ENCODE peak calls at places on chromosomes 2 and 18, in seven cellular contexts. C is neural crest cell; E is MCF 10A; D is activated naive CD4-positive, alpha-beta T cell treated with anti-CD3 and anti-CD28 coated beads for 36 hours; F is occipital lobe; J is GM12865; Q is WTC11. M is an unnamed sample.

GRCh38 chr2:168718622-168719021 is 83.8 kb upstream of the NOSTRIN start:
- DNase-seq in C (no peak), J (no peak), D (no peak), Q (no peak), E (no peak), F (no peak), M (no peak)

GRCh38 chr2:222668755-222669154 is 2.7 kb upstream of the MOGAT1 start:
- DNase-seq in D (no peak), F (no peak), J (no peak), Q (no peak), C (no peak), E (no peak), M (no peak)

GRCh38 chr2:35204881-35205280 is 1150.7 kb upstream of the CRIM1 start:
- DNase-seq in Q (no peak), E (no peak), D (no peak), J (no peak), F (no peak), C (no peak), M (no peak)

GRCh38 chr18:22591231-22591630 is 173.5 kb upstream of the CTAGE1 start:
- DNase-seq in J (no peak), C (no peak), F (no peak), E (peak), D (no peak), Q (no peak), M (no peak)

GRCh38 chr2:121049921-121050585 is 234.9 kb downstream of the TFCP2L1 start:
- DNase-seq in E (no peak), F (no peak), D (no peak), J (no peak), C (no peak), Q (no peak), M (no peak)

GRCh38 chr18:48674198-48674721 is 135.4 kb downstream of the CTIF start:
- DNase-seq in J (no peak), C (no peak), D (no peak), F (no peak), Q (no peak), E (no peak), M (no peak)

GRCh38 chr18:957829-958228 is 53.2 kb downstream of the ADCYAP1 start:
- DNase-seq in Q (no peak), D (no peak), E (no peak), J (no peak), F (no peak), C (no peak), M (no peak)

GRCh38 chr2:203535078-203535783 is at the start of gene RAPH1:
- DNase-seq in E (peak), C (peak), Q (peak), D (peak), F (peak), J (peak), M (peak)

GRCh38 chr2:109597283-109597682 is 16.5 kb downstream of the SEPTIN10 start:
- DNase-seq in D (no peak), F (no peak), Q (no peak), C (no peak), E (no peak), J (peak), M (no peak)

GRCh38 chr2:215811003-215811402 is 202.3 kb downstream of the MREG start:
- DNase-seq in E (no peak), F (no peak), J (peak), C (no peak), Q (no peak), D (no peak), M (no peak)

GRCh38 chr18:35062408-35062807 is 21.2 kb downstream of the MAPRE2 start:
- DNase-seq in E (no peak), C (no peak), J (no peak), F (no peak), Q (no peak), D (no peak), M (no peak)

GRCh38 chr2:169933124-169933711 is 106.0 kb downstream of the UBR3 start:
- DNase-seq in J (peak), C (no peak), E (peak), Q (no peak), D (no peak), F (no peak), M (no peak)

GRCh38 chr18:26971327-26971918 is 105.9 kb upstream of the AQP4 start:
- DNase-seq in Q (no peak), C (no peak), F (no peak), D (no peak), E (peak), J (no peak), M (no peak)

GRCh38 chr2:188132385-188132784 is 159.3 kb upstream of the GULP1 start:
- DNase-seq in Q (no peak), F (no peak), J (no peak), E (peak), C (no peak), D (no peak), M (no peak)

GRCh38 chr2:217795706-217796465 is 206.9 kb downstream of the TNS1 start:
- DNase-seq in E (no peak), C (no peak), J (no peak), D (no peak), Q (no peak), F (no peak), M (peak)

GRCh38 chr2:79935771-79936657 is 368.5 kb downstream of the LRRTM1 start:
- DNase-seq in C (peak), J (peak), D (peak), F (peak), Q (peak), E (peak), M (peak)

GRCh38 chr2:153477641-153478288 is 797 bp downstream of the RPRM start:
- DNase-seq in D (no peak), F (no peak), E (no peak), Q (peak), J (no peak), C (peak), M (peak)

GRCh38 chr2:170214309-170214902 is 36.5 kb downstream of the MYO3B start:
- DNase-seq in D (no peak), C (no peak), Q (peak), E (no peak), F (no peak), J (peak), M (no peak)

GRCh38 chr2:24658531-24659202 is 134.5 kb downstream of the PTRHD1 start:
- DNase-seq in D (no peak), C (no peak), F (no peak), E (no peak), Q (no peak), J (no peak), M (no peak)

GRCh38 chr18:778194-779007 is 33.6 kb downstream of the YES1 start:
- DNase-seq in D (no peak), C (no peak), J (no peak), E (no peak), F (no peak), Q (no peak), M (no peak)

GRCh38 chr2:98720286-98720685 is 10.6 kb downstream of the MGAT4A start:
- DNase-seq in D (no peak), Q (no peak), J (no peak), C (no peak), E (no peak), F (no peak), M (no peak)

GRCh38 chr18:78571063-78571785 is 408.4 kb upstream of the SALL3 start:
- DNase-seq in J (no peak), D (no peak), Q (no peak), C (no peak), E (no peak), F (no peak), M (no peak)

GRCh38 chr2:117760916-117761315 is 53.6 kb upstream of the DDX18 start:
- DNase-seq in D (no peak), C (no peak), F (no peak), Q (no peak), J (no peak), E (peak), M (no peak)

GRCh38 chr2:106161938-106162814 is 31.9 kb downstream of the UXS1 start:
- DNase-seq in E (peak), J (no peak), F (no peak), D (no peak), C (no peak), Q (no peak), M (peak)

GRCh38 chr2:149204686-149205085 is 125.7 kb upstream of the LYPD6 start:
- DNase-seq in E (no peak), F (no peak), Q (no peak), D (no peak), C (no peak), J (no peak), M (no peak)

GRCh38 chr18:49137585-49137984 is 186.8 kb upstream of the SMAD7 start:
- DNase-seq in D (no peak), J (no peak), C (no peak), F (no peak), E (no peak), Q (no peak), M (no peak)